ENCODE peak calls at places on chromosomes 16 and 17, in four cellular contexts. Z, V, Y and I are unnamed samples.

GRCh38 chr17:67578058-67578457 is 139.7 kb upstream of the NOL11 start:
- DNase-seq in Z (no peak), V (no peak), Y (no peak), I (no peak)

GRCh38 chr17:65797809-65798208 is 236.4 kb upstream of the AXIN2 start:
- DNase-seq in Z (no peak), V (peak), Y (peak), I (peak)

GRCh38 chr17:48577330-48577945 is 712 bp downstream of the HOXB4 start:
- DNase-seq in Z (no peak), V (peak), Y (no peak), I (no peak)

GRCh38 chr17:83036666-83037065 is 42.7 kb upstream of the METRNL start:
- DNase-seq in Z (no peak), V (no peak), Y (no peak), I (no peak)

GRCh38 chr17:55726440-55726839 is 3.8 kb upstream of the TMEM100 start:
- DNase-seq in Z (peak), V (no peak), Y (no peak), I (no peak)

GRCh38 chr17:39765159-39765558 is 27.4 kb downstream of the GRB7 start:
- DNase-seq in Z (no peak), V (no peak), Y (no peak), I (no peak)

GRCh38 chr17:81478119-81478518 is 34.5 kb downstream of the ACTG1 start:
- DNase-seq in Z (no peak), V (no peak), Y (no peak), I (no peak)

GRCh38 chr17:18225562-18226283 is at the start of gene LLGL1:
- DNase-seq in Z (no peak), V (peak), Y (peak), I (no peak)

GRCh38 chr16:89589241-89589926 is 13.8 kb downstream of the CPNE7 start:
- DNase-seq in Z (no peak), V (no peak), Y (no peak), I (no peak)

GRCh38 chr17:73711184-73711583 is 66.9 kb upstream of the SDK2 start:
- DNase-seq in Z (no peak), V (no peak), Y (no peak), I (no peak)

GRCh38 chr16:535446-536405 is 8.2 kb downstream of the CAPN15 start:
- DNase-seq in Z (peak), V (peak), Y (no peak), I (no peak)

GRCh38 chr17:52105601-52106000 is 52.9 kb downstream of the CA10 start:
- DNase-seq in Z (no peak), V (no peak), Y (no peak), I (no peak)

GRCh38 chr16:57307365-57307764 is 22.9 kb upstream of the PLLP start:
- DNase-seq in Z (no peak), V (no peak), Y (no peak), I (no peak)

GRCh38 chr17:29573558-29573870 is 5.0 kb downstream of the TP53I13 start:
- DNase-seq in Z (no peak), V (no peak), Y (no peak), I (no peak)

GRCh38 chr17:68782829-68783228 is 172.4 kb downstream of the ABCA8 start:
- DNase-seq in Z (no peak), V (no peak), Y (no peak), I (no peak)

GRCh38 chr17:68789203-68789962 is 165.8 kb downstream of the ABCA8 start:
- DNase-seq in Z (no peak), V (no peak), Y (no peak), I (peak)

GRCh38 chr17:68784431-68784830 is 170.8 kb downstream of the ABCA8 start:
- DNase-seq in Z (no peak), V (no peak), Y (no peak), I (no peak)

GRCh38 chr17:68783861-68784260 is 171.3 kb downstream of the ABCA8 start:
- DNase-seq in Z (no peak), V (no peak), Y (no peak), I (no peak)

DNA sequence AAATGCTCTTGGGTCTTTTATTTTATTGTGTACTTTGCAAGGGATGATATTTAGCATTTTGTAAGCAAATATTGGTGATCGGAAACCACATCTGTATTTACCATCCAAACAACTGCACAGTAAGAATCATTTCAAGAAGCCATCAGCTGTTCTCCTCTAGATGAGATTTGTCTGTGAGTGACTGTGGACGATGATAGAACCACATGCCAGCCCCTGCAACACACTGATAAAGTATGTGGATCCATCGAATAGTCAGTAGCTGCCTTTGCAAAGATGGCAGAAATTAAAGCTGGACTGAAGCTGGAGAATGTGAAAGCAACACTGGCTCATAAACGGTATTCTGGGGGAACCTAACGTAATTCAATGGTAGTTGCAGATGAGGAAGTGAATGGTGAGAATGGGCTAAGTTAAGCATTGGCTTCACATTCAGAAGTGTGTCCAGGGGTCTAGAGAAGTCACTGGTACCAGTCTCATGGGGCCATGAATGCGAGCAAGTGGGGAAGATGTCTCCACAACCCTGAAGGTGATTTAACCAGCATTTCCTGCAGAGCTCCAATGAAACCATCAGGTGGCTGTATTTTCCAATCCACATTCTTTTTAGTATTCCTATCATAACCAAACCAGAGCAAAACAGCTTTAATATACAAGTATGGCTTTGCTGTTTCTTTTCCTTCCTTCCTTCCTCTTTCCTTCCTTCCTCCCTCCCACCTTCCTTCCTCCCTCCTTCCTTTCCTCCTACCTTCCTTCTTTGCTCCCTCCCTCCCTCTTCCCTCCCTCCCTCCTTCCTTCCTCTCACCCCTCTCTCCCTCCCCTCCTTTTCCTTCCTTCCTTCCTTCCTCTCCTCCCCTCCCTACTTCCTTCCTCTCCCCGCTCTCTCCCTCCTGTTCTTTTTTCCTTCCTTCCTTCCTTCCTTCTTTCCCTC is 169.4 kb downstream of the ABCA8 start:
- DNase-seq in Z (no peak), V (no peak), Y (no peak), I (no peak)
- TF ChIP-seq MAX in Z (no peak), V (no peak), Y (no peak), I (no peak)

DNA sequence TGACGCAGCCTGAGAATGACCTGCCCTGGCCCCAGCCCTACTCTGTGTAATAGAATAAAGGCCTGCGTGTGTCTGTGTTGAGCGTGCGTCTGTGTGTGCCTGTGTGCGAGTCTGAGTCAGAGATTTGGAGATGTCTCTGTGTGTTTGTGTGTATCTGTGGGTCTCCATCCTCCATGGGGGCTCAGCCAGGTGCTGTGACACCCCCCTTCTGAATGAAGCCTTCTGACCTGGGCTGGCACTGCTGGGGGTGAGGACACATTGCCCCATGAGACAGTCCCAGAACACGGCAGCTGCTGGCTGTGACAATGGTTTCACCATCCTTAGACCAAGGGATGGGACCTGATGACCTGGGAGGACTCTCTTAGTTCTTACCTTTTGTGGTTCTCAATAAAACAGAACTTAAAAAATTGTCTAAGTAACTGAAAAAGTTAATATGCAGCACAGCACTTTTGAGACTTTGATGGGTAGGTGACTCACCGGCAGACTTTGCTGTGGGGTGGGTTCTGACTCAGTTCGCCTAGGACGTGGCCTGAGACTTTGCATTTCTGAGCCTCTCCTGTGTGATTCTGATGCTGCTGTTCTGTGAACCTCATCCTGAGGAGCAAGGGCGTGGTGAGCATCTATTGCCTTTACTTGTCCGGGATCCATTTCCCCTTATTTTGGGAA is 5.7 kb downstream of the LAT start:
- DNase-seq in Z (no peak), V (no peak), Y (no peak), I (no peak)
- TF ChIP-seq RNF2 in Z (no peak), V (no peak), Y (no peak), I (no peak)

GRCh38 chr17:37700881-37701280 is 44.0 kb downstream of the HNF1B start:
- DNase-seq in Z (no peak), V (no peak), Y (no peak), I (no peak)

GRCh38 chr17:37699285-37699973 is 45.4 kb downstream of the HNF1B start:
- DNase-seq in Z (no peak), V (no peak), Y (no peak), I (no peak)

GRCh38 chr17:37702605-37703004 is 42.3 kb downstream of the HNF1B start:
- DNase-seq in Z (peak), V (no peak), Y (no peak), I (no peak)

GRCh38 chr17:37698856-37699255 is 46.0 kb downstream of the HNF1B start:
- DNase-seq in Z (no peak), V (no peak), Y (no peak), I (no peak)

GRCh38 chr17:37701424-37702020 is 43.3 kb downstream of the HNF1B start:
- DNase-seq in Z (peak), V (peak), Y (peak), I (no peak)
- TF ChIP-seq MAX in Z (no peak), V (no peak), Y (no peak), I (no peak)

DNA sequence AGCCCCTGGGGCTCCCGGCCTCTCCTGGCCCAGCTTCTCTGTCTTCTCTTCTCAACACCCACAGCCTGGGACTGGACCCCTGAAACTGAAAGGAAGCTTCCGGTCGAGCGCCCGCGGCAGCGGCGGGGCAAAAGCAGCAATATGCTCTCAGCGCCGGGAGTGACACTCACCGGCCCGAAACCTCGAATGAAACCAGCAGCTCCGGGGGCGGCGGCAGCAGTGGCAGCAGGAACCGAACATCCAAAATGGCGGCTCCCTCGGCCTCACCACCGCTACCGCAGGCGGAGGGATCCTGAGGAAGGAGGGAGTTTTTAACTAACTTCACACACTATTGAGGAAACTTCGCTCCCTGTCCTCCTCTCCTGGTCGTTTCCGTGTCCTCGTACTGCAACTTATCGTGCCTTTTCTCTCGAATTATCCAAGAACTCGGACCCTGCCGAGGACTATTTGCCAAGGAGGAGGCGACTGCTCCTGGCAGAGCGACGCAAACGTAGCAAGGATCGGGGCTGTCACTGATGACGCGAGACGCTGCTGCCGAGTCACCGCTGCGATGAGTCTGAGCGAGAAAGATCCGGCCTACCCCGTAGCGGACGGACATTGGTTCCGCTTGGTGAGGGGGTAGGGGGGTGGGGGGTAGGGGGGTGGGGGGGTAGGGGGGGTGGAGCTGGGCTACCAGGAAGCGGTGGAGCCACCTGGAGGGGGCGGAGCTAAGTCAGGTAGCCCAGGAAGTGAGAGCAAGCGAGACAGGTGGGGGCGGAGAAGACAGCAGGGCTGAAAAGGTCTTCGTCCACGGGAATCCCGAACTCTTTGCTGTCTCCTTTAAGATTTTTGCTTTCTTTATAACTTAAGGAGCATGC is at the start of gene AP1G1:
- DNase-seq in Z (peak), V (peak), Y (peak), I (peak)
- TF ChIP-seq RNF2 in Z (no peak), V (peak), Y (no peak), I (peak)